ENCODE peak calls at places on chromosomes 13 and 19, in ten cellular contexts. One of them, this sample, is unnamed.

GRCh38 chr13:48562296-48563066 is 29.6 kb upstream of the RCBTB2 start:
- DNase-seq in K562: peak
- DNase-seq in CD4-positive, alpha-beta T cell: peak
- DNase-seq in GDM1: peak
- DNase-seq in nephron progenitor cell: no peak
- DNase-seq in GM04503: no peak
- DNase-seq in cardiac muscle cell: no peak
- DNase-seq in NB4: peak
- DNase-seq in tibial artery: no peak
- DNase-seq in dorsolateral prefrontal cortex: no peak
- DNase-seq in this sample: no peak

GRCh38 chr13:90232291-90232690 is 1115.2 kb upstream of the MIR17HG start:
- DNase-seq in K562: no peak
- DNase-seq in CD4-positive, alpha-beta T cell: no peak
- DNase-seq in GDM1: no peak
- DNase-seq in nephron progenitor cell: no peak
- DNase-seq in GM04503: no peak
- DNase-seq in cardiac muscle cell: no peak
- DNase-seq in NB4: no peak
- DNase-seq in tibial artery: no peak
- DNase-seq in dorsolateral prefrontal cortex: no peak
- DNase-seq in this sample: no peak

GRCh38 chr19:12092065-12092867 is 27.7 kb downstream of the ZNF844 start:
- DNase-seq in K562: peak
- DNase-seq in CD4-positive, alpha-beta T cell: peak
- DNase-seq in GDM1: peak
- DNase-seq in nephron progenitor cell: peak
- DNase-seq in GM04503: peak
- DNase-seq in cardiac muscle cell: peak
- DNase-seq in NB4: peak
- DNase-seq in tibial artery: peak
- DNase-seq in dorsolateral prefrontal cortex: peak
- DNase-seq in this sample: peak

GRCh38 chr19:6720369-6721112 is at the start of gene C3:
- DNase-seq in K562: no peak
- DNase-seq in CD4-positive, alpha-beta T cell: no peak
- DNase-seq in GDM1: no peak
- DNase-seq in nephron progenitor cell: no peak
- DNase-seq in GM04503: peak
- DNase-seq in cardiac muscle cell: peak
- DNase-seq in NB4: peak
- DNase-seq in tibial artery: peak
- DNase-seq in dorsolateral prefrontal cortex: no peak
- DNase-seq in this sample: no peak

GRCh38 chr19:52896431-52897148 is 845 bp downstream of the ZNF320 start:
- DNase-seq in K562: peak
- DNase-seq in CD4-positive, alpha-beta T cell: no peak
- DNase-seq in GDM1: no peak
- DNase-seq in nephron progenitor cell: peak
- DNase-seq in GM04503: no peak
- DNase-seq in cardiac muscle cell: peak
- DNase-seq in NB4: no peak
- DNase-seq in tibial artery: peak
- DNase-seq in dorsolateral prefrontal cortex: no peak
- DNase-seq in this sample: no peak

GRCh38 chr13:66087149-66087780 is 1142.9 kb downstream of the PCDH9 start:
- DNase-seq in K562: no peak
- DNase-seq in CD4-positive, alpha-beta T cell: no peak
- DNase-seq in GDM1: no peak
- DNase-seq in nephron progenitor cell: no peak
- DNase-seq in GM04503: no peak
- DNase-seq in cardiac muscle cell: peak
- DNase-seq in NB4: no peak
- DNase-seq in tibial artery: no peak
- DNase-seq in dorsolateral prefrontal cortex: no peak
- DNase-seq in this sample: no peak

GRCh38 chr19:39474139-39474620 is 6.5 kb upstream of the TIMM50 start:
- DNase-seq in K562: peak
- DNase-seq in CD4-positive, alpha-beta T cell: peak
- DNase-seq in GDM1: peak
- DNase-seq in nephron progenitor cell: peak
- DNase-seq in GM04503: no peak
- DNase-seq in cardiac muscle cell: peak
- DNase-seq in NB4: peak
- DNase-seq in tibial artery: peak
- DNase-seq in dorsolateral prefrontal cortex: peak
- DNase-seq in this sample: peak

GRCh38 chr13:20512042-20512683 is 13.5 kb downstream of the CRYL1 start:
- DNase-seq in K562: no peak
- DNase-seq in CD4-positive, alpha-beta T cell: no peak
- DNase-seq in GDM1: peak
- DNase-seq in nephron progenitor cell: peak
- DNase-seq in GM04503: no peak
- DNase-seq in cardiac muscle cell: no peak
- DNase-seq in NB4: peak
- DNase-seq in tibial artery: peak
- DNase-seq in dorsolateral prefrontal cortex: no peak
- DNase-seq in this sample: no peak

GRCh38 chr13:41011382-41011956 is 7.6 kb downstream of the ELF1 start:
- DNase-seq in K562: no peak
- DNase-seq in CD4-positive, alpha-beta T cell: no peak
- DNase-seq in GDM1: no peak
- DNase-seq in nephron progenitor cell: no peak
- DNase-seq in GM04503: no peak
- DNase-seq in cardiac muscle cell: no peak
- DNase-seq in NB4: no peak
- DNase-seq in tibial artery: no peak
- DNase-seq in dorsolateral prefrontal cortex: no peak
- DNase-seq in this sample: no peak

GRCh38 chr13:21837288-21837687 is 166.4 kb downstream of the FGF9 start:
- DNase-seq in K562: no peak
- DNase-seq in CD4-positive, alpha-beta T cell: no peak
- DNase-seq in GDM1: no peak
- DNase-seq in nephron progenitor cell: no peak
- DNase-seq in GM04503: no peak
- DNase-seq in cardiac muscle cell: no peak
- DNase-seq in NB4: no peak
- DNase-seq in tibial artery: no peak
- DNase-seq in dorsolateral prefrontal cortex: no peak
- DNase-seq in this sample: no peak

GRCh38 chr13:74134777-74135305 is 637 bp upstream of the KLF12 start:
- DNase-seq in K562: peak
- DNase-seq in CD4-positive, alpha-beta T cell: peak
- DNase-seq in GDM1: no peak
- DNase-seq in nephron progenitor cell: peak
- DNase-seq in GM04503: no peak
- DNase-seq in cardiac muscle cell: no peak
- DNase-seq in NB4: no peak
- DNase-seq in tibial artery: peak
- DNase-seq in dorsolateral prefrontal cortex: no peak
- DNase-seq in this sample: no peak

GRCh38 chr13:98155475-98156111 is 12.7 kb downstream of the FARP1 start:
- DNase-seq in K562: no peak
- DNase-seq in CD4-positive, alpha-beta T cell: no peak
- DNase-seq in GDM1: no peak
- DNase-seq in nephron progenitor cell: no peak
- DNase-seq in GM04503: no peak
- DNase-seq in cardiac muscle cell: peak
- DNase-seq in NB4: no peak
- DNase-seq in tibial artery: no peak
- DNase-seq in dorsolateral prefrontal cortex: no peak
- DNase-seq in this sample: no peak

GRCh38 chr13:48443442-48444208 is 30.7 kb upstream of the LPAR6 start:
- DNase-seq in K562: no peak
- DNase-seq in CD4-positive, alpha-beta T cell: no peak
- DNase-seq in GDM1: no peak
- DNase-seq in nephron progenitor cell: no peak
- DNase-seq in GM04503: no peak
- DNase-seq in cardiac muscle cell: peak
- DNase-seq in NB4: no peak
- DNase-seq in tibial artery: no peak
- DNase-seq in dorsolateral prefrontal cortex: no peak
- DNase-seq in this sample: no peak

GRCh38 chr13:109139346-109139745 is 509.9 kb downstream of the MYO16 start:
- DNase-seq in K562: no peak
- DNase-seq in CD4-positive, alpha-beta T cell: no peak
- DNase-seq in GDM1: no peak
- DNase-seq in nephron progenitor cell: no peak
- DNase-seq in GM04503: no peak
- DNase-seq in cardiac muscle cell: no peak
- DNase-seq in NB4: no peak
- DNase-seq in tibial artery: no peak
- DNase-seq in dorsolateral prefrontal cortex: no peak
- DNase-seq in this sample: no peak

GRCh38 chr13:34201050-34201913 is 383.3 kb downstream of the RFC3 start:
- DNase-seq in K562: no peak
- DNase-seq in CD4-positive, alpha-beta T cell: no peak
- DNase-seq in GDM1: no peak
- DNase-seq in nephron progenitor cell: no peak
- DNase-seq in GM04503: peak
- DNase-seq in cardiac muscle cell: peak
- DNase-seq in NB4: no peak
- DNase-seq in tibial artery: no peak
- DNase-seq in dorsolateral prefrontal cortex: no peak
- DNase-seq in this sample: no peak

GRCh38 chr19:35170359-35171061 is 16.0 kb downstream of the FXYD5 start:
- DNase-seq in K562: no peak
- DNase-seq in CD4-positive, alpha-beta T cell: no peak
- DNase-seq in GDM1: no peak
- DNase-seq in nephron progenitor cell: no peak
- DNase-seq in GM04503: no peak
- DNase-seq in cardiac muscle cell: peak
- DNase-seq in NB4: peak
- DNase-seq in tibial artery: no peak
- DNase-seq in dorsolateral prefrontal cortex: no peak
- DNase-seq in this sample: no peak

GRCh38 chr19:6055013-6055795 is 55.1 kb downstream of the RFX2 start:
- DNase-seq in K562: no peak
- DNase-seq in CD4-positive, alpha-beta T cell: no peak
- DNase-seq in GDM1: no peak
- DNase-seq in nephron progenitor cell: no peak
- DNase-seq in GM04503: no peak
- DNase-seq in cardiac muscle cell: no peak
- DNase-seq in NB4: no peak
- DNase-seq in tibial artery: no peak
- DNase-seq in dorsolateral prefrontal cortex: no peak
- DNase-seq in this sample: no peak